ENCODE peak calls at places on chromosomes 1 and 21, in seven cellular contexts. One of them, this sample, is unnamed.
A peak's percentile ranks its signal among the peaks of the same experiment; 100 is the strongest.

GRCh38 chr1:235734335-235734734 is 84.8 kb upstream of the GNG4 start:
- DNase-seq in Peyer's patch: no peak
- DNase-seq in body of pancreas: no peak
- DNase-seq in ovary: no peak
- DNase-seq in breast epithelium: no peak
- DNase-seq in tibial nerve: no peak
- DNase-seq in stomach: no peak
- DNase-seq in this sample: no peak

GRCh38 chr1:235057385-235058306 is 71.0 kb downstream of the TOMM20 start:
- DNase-seq in breast epithelium: no peak
- DNase-seq in body of pancreas: no peak
- DNase-seq in tibial nerve: no peak
- DNase-seq in stomach: no peak
- DNase-seq in Peyer's patch: peak; percentile 34
- DNase-seq in ovary: no peak
- DNase-seq in this sample: no peak

GRCh38 chr1:57845041-57845440 is 421.2 kb upstream of the DAB1 start:
- DNase-seq in body of pancreas: no peak
- DNase-seq in stomach: no peak
- DNase-seq in Peyer's patch: no peak
- DNase-seq in ovary: no peak
- DNase-seq in tibial nerve: no peak
- DNase-seq in breast epithelium: no peak
- DNase-seq in this sample: no peak

GRCh38 chr1:22350171-22350961 is 101.3 kb upstream of the ZBTB40 start:
- DNase-seq in stomach: no peak
- DNase-seq in tibial nerve: no peak
- DNase-seq in Peyer's patch: no peak
- DNase-seq in breast epithelium: no peak
- DNase-seq in ovary: no peak
- DNase-seq in body of pancreas: no peak
- DNase-seq in this sample: no peak

GRCh38 chr1:205262706-205263105 is 35.0 kb downstream of the TMCC2 start:
- DNase-seq in ovary: no peak
- DNase-seq in Peyer's patch: no peak
- DNase-seq in tibial nerve: no peak
- DNase-seq in breast epithelium: no peak
- DNase-seq in stomach: no peak
- DNase-seq in body of pancreas: no peak
- DNase-seq in this sample: no peak

GRCh38 chr1:89810880-89811279 is 10.0 kb upstream of the LRRC8D start:
- DNase-seq in tibial nerve: no peak
- DNase-seq in Peyer's patch: no peak
- DNase-seq in stomach: no peak
- DNase-seq in ovary: no peak
- DNase-seq in body of pancreas: no peak
- DNase-seq in breast epithelium: no peak
- DNase-seq in this sample: no peak

GRCh38 chr21:34989337-34990151 is 59.6 kb downstream of the RUNX1 start:
- DNase-seq in breast epithelium: no peak
- DNase-seq in tibial nerve: no peak
- DNase-seq in ovary: no peak
- DNase-seq in stomach: no peak
- DNase-seq in Peyer's patch: no peak
- DNase-seq in body of pancreas: no peak
- DNase-seq in this sample: no peak

GRCh38 chr1:156291226-156292061 is 4.0 kb downstream of the GLMP start:
- DNase-seq in ovary: peak; percentile 88
- DNase-seq in stomach: peak; percentile 92
- DNase-seq in Peyer's patch: peak; percentile 94
- DNase-seq in body of pancreas: peak; percentile 85
- DNase-seq in breast epithelium: peak; percentile 74
- DNase-seq in tibial nerve: peak; percentile 87
- DNase-seq in this sample: peak; percentile 79

GRCh38 chr1:1599030-1599916 is 662 bp downstream of the FNDC10 start:
- DNase-seq in ovary: no peak
- DNase-seq in tibial nerve: no peak
- DNase-seq in Peyer's patch: peak; percentile 45
- DNase-seq in body of pancreas: no peak
- DNase-seq in stomach: no peak
- DNase-seq in breast epithelium: no peak
- DNase-seq in this sample: no peak

GRCh38 chr21:26169061-26169610 is 1.4 kb downstream of the APP start:
- DNase-seq in breast epithelium: peak; percentile 42
- DNase-seq in ovary: peak; percentile 56
- DNase-seq in tibial nerve: no peak
- DNase-seq in stomach: peak; percentile 51
- DNase-seq in Peyer's patch: peak; percentile 66
- DNase-seq in body of pancreas: peak; percentile 43
- DNase-seq in this sample: peak; percentile 53

GRCh38 chr21:26167593-26167992 is 3.0 kb downstream of the APP start:
- DNase-seq in Peyer's patch: no peak
- DNase-seq in ovary: no peak
- DNase-seq in breast epithelium: no peak
- DNase-seq in tibial nerve: no peak
- DNase-seq in stomach: no peak
- DNase-seq in body of pancreas: no peak
- DNase-seq in this sample: no peak

GRCh38 chr21:26170471-26171309 is at the start of gene APP:
- DNase-seq in tibial nerve: peak; percentile 79
- DNase-seq in Peyer's patch: peak; percentile 92
- DNase-seq in body of pancreas: peak; percentile 89
- DNase-seq in ovary: peak; percentile 92
- DNase-seq in stomach: peak; percentile 91
- DNase-seq in breast epithelium: peak; percentile 82
- DNase-seq in this sample: peak; percentile 81

GRCh38 chr21:26171310-26172100 is 935 bp upstream of the APP start:
- DNase-seq in breast epithelium: no peak
- DNase-seq in body of pancreas: no peak
- DNase-seq in ovary: no peak
- DNase-seq in stomach: no peak
- DNase-seq in Peyer's patch: no peak
- DNase-seq in tibial nerve: no peak
- DNase-seq in this sample: no peak

DNA sequence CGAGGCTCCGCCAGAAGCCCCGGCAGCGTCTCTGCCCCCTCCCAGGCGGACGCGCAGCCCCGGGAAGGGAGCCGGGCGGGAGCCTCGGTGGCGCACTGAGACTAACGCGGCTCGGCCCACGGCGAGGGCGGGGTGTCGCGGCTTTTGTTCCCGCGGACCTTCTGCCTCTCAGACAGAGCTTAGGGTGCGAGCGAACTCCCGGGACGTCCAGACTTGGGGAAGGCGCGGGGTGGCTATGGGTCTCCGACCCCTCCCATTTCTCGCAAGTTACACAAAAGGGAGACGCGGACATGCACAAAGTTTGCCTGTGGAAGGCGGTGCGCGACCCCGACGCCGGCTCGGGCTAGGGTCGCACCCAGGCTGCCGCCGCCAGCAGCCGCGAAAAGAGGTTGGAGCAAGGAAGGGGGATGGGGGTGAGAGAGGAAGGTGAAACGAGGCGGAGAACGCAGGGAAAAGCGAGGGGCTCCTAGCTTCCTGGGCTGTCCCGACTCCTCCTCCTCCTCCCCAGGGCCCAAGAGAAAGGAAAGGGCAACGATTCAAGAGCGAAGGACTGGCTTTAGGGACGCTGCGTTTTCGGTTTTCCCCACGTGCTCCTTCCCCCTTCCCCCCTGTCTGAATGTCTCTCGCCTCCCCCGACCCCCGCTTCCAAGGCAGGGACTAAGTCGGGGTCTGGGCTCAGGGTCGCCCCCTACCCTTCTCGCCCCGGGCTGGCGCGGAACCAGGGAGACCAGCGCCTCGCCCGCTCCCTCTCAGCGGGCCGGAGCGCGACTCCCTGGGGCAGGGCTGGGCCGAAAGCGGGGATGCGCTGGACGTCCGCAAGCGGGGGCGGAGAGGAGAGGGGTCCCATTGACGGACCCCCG is 729 bp downstream of the APP start:
- DNase-seq in Peyer's patch: peak; percentile 71
- DNase-seq in body of pancreas: peak; percentile 57
- DNase-seq in ovary: peak; percentile 67
- DNase-seq in stomach: peak; percentile 62
- DNase-seq in breast epithelium: peak; percentile 38
- DNase-seq in tibial nerve: peak; percentile 15
- DNase-seq in this sample: peak; percentile 60
- TF ChIP-seq POLR2A in Peyer's patch: peak; percentile 43
- TF ChIP-seq POLR2A in body of pancreas: peak; percentile 31
- TF ChIP-seq POLR2A in ovary: peak; percentile 7
- TF ChIP-seq POLR2A in stomach: no peak
- TF ChIP-seq POLR2A in breast epithelium: no peak
- TF ChIP-seq POLR2A in tibial nerve: no peak
- TF ChIP-seq POLR2A in this sample: peak; percentile 21

DNA sequence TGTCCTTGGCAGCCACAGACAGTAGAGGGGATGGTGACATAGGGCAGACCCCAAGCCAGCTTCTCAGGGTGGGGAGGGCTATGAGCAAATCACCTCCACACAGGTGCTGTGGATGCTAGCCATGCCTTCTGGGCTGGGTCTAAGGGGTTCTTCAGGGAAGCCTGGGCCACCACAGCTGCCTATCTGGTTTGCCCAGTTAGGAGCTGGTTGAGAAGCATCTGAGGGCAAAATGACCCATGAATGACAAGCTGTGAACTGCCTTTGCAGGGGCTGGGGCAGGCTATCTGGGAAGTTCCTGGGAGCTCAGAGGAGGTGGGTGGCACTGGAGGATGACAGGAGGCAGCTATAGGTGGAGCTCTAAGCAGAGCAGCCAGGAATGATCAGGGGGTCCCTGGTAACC is 10.1 kb upstream of the ARHGEF10L start:
- DNase-seq in ovary: no peak
- DNase-seq in body of pancreas: no peak
- DNase-seq in tibial nerve: no peak
- DNase-seq in stomach: no peak
- DNase-seq in Peyer's patch: no peak
- DNase-seq in breast epithelium: no peak
- DNase-seq in this sample: no peak
- H3K27ac ChIP-seq in ovary: no peak overlapping the region
- H3K27ac ChIP-seq in body of pancreas: no peak overlapping the region
- H3K27ac ChIP-seq in tibial nerve: no peak overlapping the region
- H3K27ac ChIP-seq in stomach: no peak overlapping the region
- H3K27ac ChIP-seq in Peyer's patch: no peak overlapping the region
- H3K27ac ChIP-seq in breast epithelium: peak overlapping the region; percentile 81
- H3K27ac ChIP-seq in this sample: no peak overlapping the region

GRCh38 chr1:67832737-67833594 is at the start of gene GNG12:
- DNase-seq in breast epithelium: peak; percentile 57
- DNase-seq in body of pancreas: peak; percentile 72
- DNase-seq in ovary: peak; percentile 81
- DNase-seq in stomach: peak; percentile 77
- DNase-seq in Peyer's patch: peak; percentile 78
- DNase-seq in tibial nerve: peak; percentile 38
- DNase-seq in this sample: peak; percentile 70

GRCh38 chr1:67830928-67831596 is 2.2 kb downstream of the GNG12 start:
- DNase-seq in Peyer's patch: no peak
- DNase-seq in body of pancreas: no peak
- DNase-seq in breast epithelium: no peak
- DNase-seq in ovary: no peak
- DNase-seq in tibial nerve: no peak
- DNase-seq in stomach: no peak
- DNase-seq in this sample: no peak

GRCh38 chr1:67833595-67833926 is 294 bp upstream of the GNG12 start:
- DNase-seq in stomach: no peak
- DNase-seq in breast epithelium: no peak
- DNase-seq in Peyer's patch: no peak
- DNase-seq in body of pancreas: no peak
- DNase-seq in ovary: no peak
- DNase-seq in tibial nerve: no peak
- DNase-seq in this sample: peak; percentile 15

GRCh38 chr1:67830226-67830625 is 3.0 kb downstream of the GNG12 start:
- DNase-seq in Peyer's patch: no peak
- DNase-seq in breast epithelium: no peak
- DNase-seq in tibial nerve: no peak
- DNase-seq in body of pancreas: no peak
- DNase-seq in ovary: no peak
- DNase-seq in stomach: no peak
- DNase-seq in this sample: no peak

DNA sequence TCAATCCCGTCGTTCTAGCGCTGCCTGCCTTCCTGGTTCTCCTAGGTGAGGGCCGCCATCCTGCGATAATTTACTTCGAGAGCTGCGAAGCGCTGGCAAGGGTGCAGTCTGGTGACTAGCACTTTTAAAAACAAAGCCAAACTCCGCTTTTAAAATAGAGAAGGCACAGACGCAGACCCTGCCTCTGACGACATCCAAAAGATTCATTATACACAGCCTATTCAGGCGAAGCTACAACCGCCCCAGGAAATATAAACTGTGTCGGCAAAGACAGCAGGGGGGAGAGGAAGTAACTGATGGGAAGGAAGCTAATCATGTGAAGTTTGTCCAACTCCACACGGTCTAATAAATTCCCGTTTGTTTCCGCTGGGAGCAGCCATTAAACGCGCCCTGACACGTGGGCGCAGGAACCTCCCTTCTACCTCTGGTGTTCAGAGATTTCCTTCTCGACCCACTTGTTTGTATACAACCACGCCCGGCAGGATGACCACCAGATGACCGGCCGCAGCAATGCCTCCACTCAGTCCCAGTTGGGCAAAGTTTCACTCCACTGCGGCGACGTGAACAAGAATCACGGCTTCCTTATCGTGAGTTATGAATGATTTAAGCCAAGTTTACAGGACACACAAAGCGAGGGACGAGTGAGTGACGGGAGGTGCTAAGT is 1.3 kb downstream of the GNG12 start:
- DNase-seq in ovary: peak; percentile 66
- DNase-seq in body of pancreas: peak; percentile 53
- DNase-seq in stomach: peak; percentile 63
- DNase-seq in tibial nerve: peak; percentile 29
- DNase-seq in Peyer's patch: peak; percentile 75
- DNase-seq in breast epithelium: peak; percentile 52
- DNase-seq in this sample: peak; percentile 64
- TF ChIP-seq POLR2A in ovary: peak; percentile 25
- TF ChIP-seq POLR2A in body of pancreas: peak; percentile 22
- TF ChIP-seq POLR2A in stomach: no peak
- TF ChIP-seq POLR2A in tibial nerve: peak; percentile 36
- TF ChIP-seq POLR2A in Peyer's patch: peak; percentile 62
- TF ChIP-seq POLR2A in breast epithelium: no peak
- TF ChIP-seq POLR2A in this sample: peak; percentile 28

DNA sequence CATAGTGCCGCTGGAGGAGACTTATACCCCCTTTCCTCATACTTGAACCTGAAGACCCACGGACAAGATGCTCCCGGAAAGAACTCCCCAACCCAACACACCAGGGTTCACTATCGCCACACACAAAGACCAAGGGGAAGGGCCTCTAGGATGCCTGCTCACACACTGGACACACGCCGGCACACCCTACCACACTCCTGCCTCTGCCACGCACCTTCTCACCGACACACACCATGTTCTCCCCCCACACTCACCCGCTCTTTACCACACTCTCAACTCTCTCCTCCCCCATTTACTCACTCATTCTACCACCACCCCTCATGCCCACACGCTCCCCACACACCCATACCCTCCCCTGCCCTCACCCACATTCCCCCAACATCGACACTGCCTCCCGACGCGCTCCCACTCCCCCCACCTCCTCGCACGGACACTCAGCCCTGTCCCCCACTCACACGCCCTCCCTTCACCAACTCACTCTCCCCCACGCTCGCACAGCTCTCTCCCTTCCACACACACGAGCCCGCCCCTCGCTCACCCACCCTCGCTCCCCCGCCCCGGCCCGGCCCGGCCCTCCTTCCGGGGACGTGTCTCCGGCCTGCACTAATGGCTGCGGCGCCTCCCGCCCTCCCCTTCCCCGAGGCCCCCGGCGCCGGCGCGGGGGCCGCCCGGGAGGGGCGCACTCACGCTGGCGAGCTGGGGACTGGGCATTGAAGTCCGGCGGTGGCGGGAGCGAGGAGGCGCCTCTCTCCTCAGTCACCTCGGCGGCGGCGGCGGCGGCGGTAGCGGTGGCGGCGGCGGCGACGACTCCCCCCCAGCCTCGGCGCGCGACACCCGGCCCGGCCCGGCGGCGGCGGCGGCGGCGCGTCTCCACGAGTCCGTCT is 626 bp downstream of the PTP4A2 start:
- DNase-seq in Peyer's patch: peak; percentile 90
- DNase-seq in tibial nerve: peak; percentile 51
- DNase-seq in breast epithelium: peak; percentile 69
- DNase-seq in ovary: peak; percentile 87
- DNase-seq in stomach: peak; percentile 79
- DNase-seq in body of pancreas: peak; percentile 77
- DNase-seq in this sample: peak; percentile 70
- H3K27ac ChIP-seq in Peyer's patch: peak overlapping the region; percentile 92
- H3K27ac ChIP-seq in tibial nerve: peak overlapping the region; percentile 98
- H3K27ac ChIP-seq in breast epithelium: peak overlapping the region; percentile 97
- H3K27ac ChIP-seq in ovary: peak overlapping the region; percentile 86
- H3K27ac ChIP-seq in stomach: peak overlapping the region; percentile 99
- H3K27ac ChIP-seq in body of pancreas: peak overlapping the region; percentile 99
- H3K27ac ChIP-seq in this sample: peak overlapping the region; percentile 91